ENCODE peak calls at places on chromosomes 7 and 10, in four cellular contexts. L is tibial nerve, C is cardiac muscle cell, Y is ELR. U is an unnamed sample.

GRCh38 chr7:155787171-155787851 is 25.0 kb downstream of the SHH start:
- DNase-seq in L (no peak), C (peak; percentile 37), Y (peak; percentile 40), U (no peak)

GRCh38 chr10:75472685-75473084 is 41.3 kb downstream of the LRMDA start:
- DNase-seq in L (no peak), C (no peak), Y (no peak), U (no peak)

GRCh38 chr7:2281556-2281955 is 32.7 kb downstream of the SNX8 start:
- DNase-seq in L (no peak), C (no peak), Y (no peak), U (no peak)

GRCh38 chr7:83161186-83161585 is 1.5 kb downstream of the PCLO start:
- DNase-seq in L (no peak), C (peak; percentile 54), Y (no peak), U (no peak)

GRCh38 chr7:140273417-140273816 is 96.6 kb upstream of the KDM7A start:
- DNase-seq in L (no peak), C (no peak), Y (no peak), U (no peak)

GRCh38 chr10:47024399-47025252 is 113.4 kb downstream of the PTPN20 start:
- DNase-seq in L (peak; percentile 57), C (peak; percentile 80), Y (peak; percentile 63), U (no peak)

GRCh38 chr10:112815238-112816032 is 134.6 kb upstream of the TCF7L2 start:
- DNase-seq in L (no peak), C (no peak), Y (peak; percentile 78), U (peak; percentile 25)

GRCh38 chr7:91164531-91164930 is 99.7 kb upstream of the FZD1 start:
- DNase-seq in L (no peak), C (no peak), Y (no peak), U (no peak)

GRCh38 chr10:86974484-86974883 is 6.2 kb downstream of the ADIRF start:
- DNase-seq in L (no peak), C (no peak), Y (no peak), U (no peak)

GRCh38 chr10:14386202-14386593 is 55.5 kb upstream of the FRMD4A start:
- DNase-seq in L (no peak), C (no peak), Y (peak; percentile 89), U (peak; percentile 81)

GRCh38 chr10:75089634-75090033 is 21.8 kb upstream of the SAMD8 start:
- DNase-seq in L (no peak), C (no peak), Y (no peak), U (no peak)

GRCh38 chr10:58700576-58700975 is 187.9 kb downstream of the BICC1 start:
- DNase-seq in L (no peak), C (no peak), Y (peak; percentile 30), U (no peak)

GRCh38 chr10:7945469-7946187 is 108.9 kb upstream of the GATA3 start:
- DNase-seq in L (no peak), C (no peak), Y (peak; percentile 55), U (no peak)

GRCh38 chr10:1345368-1345767 is 289.2 kb downstream of the WDR37 start:
- DNase-seq in L (no peak), C (no peak), Y (no peak), U (no peak)

GRCh38 chr10:29746080-29746797 is 111.5 kb upstream of the SVIL start:
- DNase-seq in L (no peak), C (no peak), Y (peak; percentile 46), U (peak; percentile 29)

GRCh38 chr10:110936757-110937156 is 17.4 kb downstream of the SHOC2 start:
- DNase-seq in L (no peak), C (no peak), Y (no peak), U (no peak)

GRCh38 chr10:112349521-112350085 is 24.3 kb upstream of the ACSL5 start:
- DNase-seq in L (no peak), C (no peak), Y (no peak), U (no peak)

GRCh38 chr10:48594799-48595198 is 10.1 kb downstream of the ARHGAP22 start:
- DNase-seq in L (no peak), C (no peak), Y (no peak), U (no peak)

GRCh38 chr7:42340462-42340861 is 103.5 kb upstream of the GLI3 start:
- DNase-seq in L (no peak), C (no peak), Y (no peak), U (no peak)

GRCh38 chr10:88525371-88526079 is 57.6 kb downstream of the RNLS start:
- DNase-seq in L (no peak), C (no peak), Y (peak; percentile 74), U (no peak)

U was measured in BJ.